ENCODE peak calls at places on chromosomes 3 and 15, in four cellular contexts. P is cardiac fibroblast, Z is body of pancreas, D is fibroblast of the aortic adventitia. V is an unnamed sample.

GRCh38 chr3:41893977-41894376 is 67.9 kb downstream of the ULK4 start:
- DNase-seq in P (peak), Z (peak), D (peak), V (peak)

GRCh38 chr3:168095611-168096209 is at the start of gene GOLIM4:
- DNase-seq in P (peak), Z (peak), D (peak), V (peak)

GRCh38 chr15:64855206-64856000 is 13.7 kb downstream of the PLEKHO2 start:
- DNase-seq in P (no peak), Z (no peak), D (peak), V (peak)

GRCh38 chr3:46987485-46988401 is 8.3 kb downstream of the NBEAL2 start:
- DNase-seq in P (peak), Z (peak), D (no peak), V (no peak)

GRCh38 chr3:11168881-11169805 is 14.8 kb downstream of the HRH1 start:
- DNase-seq in P (peak), Z (no peak), D (no peak), V (no peak)

GRCh38 chr3:159783780-159784747 is 204.6 kb upstream of the IL12A start:
- DNase-seq in P (no peak), Z (no peak), D (no peak), V (no peak)

GRCh38 chr15:67544475-67544874 is 2.0 kb downstream of the MAP2K5 start:
- DNase-seq in P (no peak), Z (no peak), D (no peak), V (no peak)

GRCh38 chr15:77807115-77807514 is 174.4 kb upstream of the LINGO1 start:
- DNase-seq in P (no peak), Z (no peak), D (no peak), V (no peak)

GRCh38 chr15:69679623-69680228 is 227.1 kb downstream of the RPLP1 start:
- DNase-seq in P (no peak), Z (no peak), D (no peak), V (no peak)

GRCh38 chr15:25944386-25944785 is 81.3 kb upstream of the ATP10A start:
- DNase-seq in P (no peak), Z (no peak), D (no peak), V (no peak)

GRCh38 chr15:66581972-66582537 is 16.3 kb upstream of the LCTL start:
- DNase-seq in P (peak), Z (no peak), D (peak), V (no peak)

GRCh38 chr3:184037816-184038215 is 6.3 kb downstream of the HTR3D start:
- DNase-seq in P (no peak), Z (no peak), D (no peak), V (no peak)
- TF ChIP-seq CTCF in P (no peak), Z (no peak), D (peak), V (no peak)

DNA sequence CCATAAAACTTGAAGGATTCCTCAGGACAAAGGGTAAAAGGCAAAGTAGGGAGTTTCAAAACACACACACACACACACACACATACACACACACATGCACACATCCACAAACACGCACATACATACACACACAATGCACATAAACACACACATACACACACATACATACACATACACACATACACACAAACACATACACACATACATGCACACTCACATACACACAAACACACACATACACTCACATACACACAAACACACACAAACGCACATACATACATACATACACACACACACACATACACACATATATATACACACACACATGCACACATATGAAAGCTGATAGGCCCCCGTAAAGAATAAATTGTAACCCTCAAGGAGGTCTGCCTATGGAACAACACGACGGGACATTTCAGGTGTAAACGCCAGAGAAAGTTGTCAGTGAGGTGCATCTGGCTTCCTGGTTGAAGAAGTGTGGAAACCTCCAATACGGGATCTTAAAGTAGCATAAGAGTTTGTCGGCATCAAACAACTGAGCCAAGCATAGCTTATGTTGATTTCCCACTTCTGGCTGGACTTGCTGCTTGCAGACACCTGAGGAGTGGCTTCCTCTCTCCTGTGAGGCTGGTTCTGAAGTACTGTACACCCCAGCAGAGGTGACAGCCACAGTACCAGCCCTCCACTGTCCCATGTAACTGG is 5.8 kb downstream of the RFTN1 start:
- DNase-seq in P (no peak), Z (no peak), D (no peak), V (no peak)
- H3K4me3 ChIP-seq in P (no peak), Z (no peak), D (no peak), V (no peak)

GRCh38 chr15:75361989-75362641 is 6.3 kb downstream of the MAN2C1 start:
- DNase-seq in P (no peak), Z (no peak), D (no peak), V (no peak)

GRCh38 chr15:75360856-75361255 is 7.6 kb downstream of the MAN2C1 start:
- DNase-seq in P (no peak), Z (no peak), D (no peak), V (no peak)

GRCh38 chr15:75361361-75361988 is 6.9 kb downstream of the MAN2C1 start:
- DNase-seq in P (no peak), Z (no peak), D (no peak), V (no peak)

GRCh38 chr15:75363786-75364185 is 4.6 kb downstream of the MAN2C1 start:
- DNase-seq in P (no peak), Z (no peak), D (no peak), V (no peak)

DNA sequence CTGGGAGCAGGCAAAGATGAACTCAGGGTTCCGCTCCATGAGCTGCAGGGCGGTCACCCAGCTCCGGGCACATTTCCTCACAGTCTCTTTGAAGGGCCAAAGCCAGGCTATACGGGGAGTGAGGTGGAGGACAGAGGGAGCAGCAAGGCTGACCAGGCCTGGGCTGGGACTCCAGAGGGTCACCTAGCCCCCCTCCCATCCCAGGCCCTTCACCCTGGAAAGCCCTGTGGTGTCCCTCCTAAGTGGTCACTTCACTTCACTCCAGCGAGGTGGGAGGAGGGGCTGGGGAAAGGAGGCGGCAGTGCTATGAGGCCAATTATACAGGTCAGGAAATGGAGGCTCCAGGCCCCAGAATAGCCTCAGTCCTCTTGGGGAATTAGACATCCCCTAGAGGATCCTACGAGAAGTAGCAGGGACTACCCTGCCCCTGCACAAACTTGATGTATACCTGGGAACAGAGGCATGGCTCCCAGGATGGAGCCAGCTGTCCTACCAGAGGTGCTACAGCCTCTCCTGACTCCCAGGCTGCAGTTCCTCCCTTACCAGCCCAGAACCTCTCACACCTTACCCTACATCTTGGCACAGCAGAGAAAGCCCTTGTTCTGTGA is 5.7 kb downstream of the MAN2C1 start:
- DNase-seq in P (no peak), Z (no peak), D (no peak), V (no peak)
- TF ChIP-seq CTCF in P (no peak), Z (no peak), D (no peak), V (no peak)

DNA sequence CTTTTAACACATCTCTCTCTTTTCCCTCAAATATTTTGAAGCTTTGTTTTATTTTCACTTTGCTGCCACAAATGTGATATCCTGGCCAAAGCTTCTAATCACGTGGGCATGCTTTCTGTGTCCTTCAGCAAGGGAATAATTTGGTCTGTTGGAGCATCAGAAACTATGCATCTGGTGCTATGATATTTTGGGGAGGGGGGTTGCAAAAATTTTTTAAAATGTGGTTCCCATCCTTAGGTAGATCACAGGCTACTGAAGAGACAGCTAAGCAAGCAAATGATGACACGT is 254.3 kb downstream of the GAP43 start:
- DNase-seq in P (peak), Z (no peak), D (peak), V (no peak)
- H3K4me3 ChIP-seq in P (no peak), Z (no peak), D (peak), V (peak)

DNA sequence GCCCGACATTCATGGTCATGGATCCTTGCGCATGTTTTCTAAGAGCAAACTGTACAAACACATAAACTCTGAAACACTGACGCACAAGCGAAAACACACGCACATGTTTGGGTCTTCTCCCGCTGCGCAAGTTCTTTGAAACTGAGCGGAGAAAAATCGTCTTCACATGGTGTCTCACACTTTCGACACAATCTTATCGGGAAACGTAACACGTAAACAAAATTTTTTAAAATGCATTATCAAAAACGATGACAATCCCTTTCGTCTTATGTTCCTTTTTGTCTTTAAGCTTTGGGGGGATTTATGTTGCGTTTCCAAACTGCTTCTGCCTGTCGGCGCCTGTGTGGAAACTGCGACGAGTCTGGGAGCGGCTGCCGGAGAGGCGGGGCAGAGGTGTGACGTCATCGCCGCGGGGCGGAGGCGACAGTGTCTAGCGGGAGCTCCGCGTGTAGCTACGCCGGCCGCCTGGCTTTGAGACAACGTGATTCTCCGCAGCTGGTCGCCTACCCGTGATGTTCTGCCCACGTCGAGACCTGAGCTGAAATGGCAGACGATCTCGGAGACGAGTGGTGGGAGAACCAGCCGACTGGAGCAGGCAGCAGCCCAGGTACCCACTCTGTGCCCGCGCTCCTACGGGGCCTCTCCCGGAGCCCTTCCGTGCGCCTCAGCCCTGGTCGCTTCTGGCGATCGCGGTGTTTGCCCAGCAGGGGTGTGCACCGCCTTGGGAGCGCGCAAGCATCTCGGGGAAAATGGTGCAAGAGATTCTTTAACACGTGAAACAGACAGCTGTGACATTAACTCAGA is at the start of gene CMSS1:
- DNase-seq in P (peak), Z (peak), D (peak), V (peak)
- TF ChIP-seq CTCF in P (peak), Z (no peak), D (peak), V (no peak)

DNA sequence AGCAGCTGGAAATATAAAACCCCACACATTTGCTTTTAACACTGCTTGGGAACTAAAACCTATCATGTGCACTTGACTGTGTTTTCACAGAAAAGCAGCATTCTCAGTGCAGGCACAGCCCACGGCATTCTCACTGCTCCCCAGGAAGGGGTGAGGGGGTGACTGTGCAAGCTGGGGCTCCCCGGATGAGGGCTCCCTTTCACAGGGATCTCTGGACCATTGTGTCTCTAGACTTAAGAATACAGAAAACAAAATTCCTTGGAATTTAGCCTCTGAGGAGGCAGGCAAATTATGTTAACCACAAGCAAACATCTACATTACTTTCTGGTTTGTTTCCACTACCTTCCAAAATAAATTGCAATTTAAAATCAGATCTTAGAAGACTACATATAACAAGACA is 100.3 kb downstream of the FSIP1 start:
- DNase-seq in P (no peak), Z (no peak), D (no peak), V (no peak)
- H3K4me3 ChIP-seq in P (no peak), Z (no peak), D (no peak), V (no peak)

DNA sequence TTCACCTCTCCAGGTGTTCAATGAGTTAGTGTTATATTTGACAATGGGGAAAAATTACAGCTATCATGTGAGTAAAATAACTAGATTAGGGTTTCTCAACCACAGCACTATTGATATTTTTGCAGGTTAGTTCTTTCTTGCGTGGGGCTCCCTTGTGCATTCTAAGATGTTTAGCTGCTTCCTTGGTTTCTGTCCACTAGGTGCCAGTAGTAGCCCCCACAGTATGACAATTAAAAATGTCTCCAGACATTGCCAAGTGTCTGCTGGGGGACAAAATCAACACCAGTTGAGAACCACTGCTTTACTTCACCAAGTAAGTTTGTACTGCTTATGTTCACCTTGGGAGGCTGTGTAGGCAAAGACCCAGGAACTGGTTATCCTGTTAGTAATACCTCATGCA is 618.7 kb downstream of the EDEM1 start:
- DNase-seq in P (no peak), Z (peak), D (no peak), V (no peak)
- TF ChIP-seq CTCF in P (no peak), Z (peak), D (no peak), V (no peak)

GRCh38 chr15:89578146-89578545 is 2.9 kb downstream of the TICRR start:
- DNase-seq in P (no peak), Z (no peak), D (no peak), V (no peak)
- H3K4me3 ChIP-seq in P (no peak), Z (no peak), D (peak), V (peak)

DNA sequence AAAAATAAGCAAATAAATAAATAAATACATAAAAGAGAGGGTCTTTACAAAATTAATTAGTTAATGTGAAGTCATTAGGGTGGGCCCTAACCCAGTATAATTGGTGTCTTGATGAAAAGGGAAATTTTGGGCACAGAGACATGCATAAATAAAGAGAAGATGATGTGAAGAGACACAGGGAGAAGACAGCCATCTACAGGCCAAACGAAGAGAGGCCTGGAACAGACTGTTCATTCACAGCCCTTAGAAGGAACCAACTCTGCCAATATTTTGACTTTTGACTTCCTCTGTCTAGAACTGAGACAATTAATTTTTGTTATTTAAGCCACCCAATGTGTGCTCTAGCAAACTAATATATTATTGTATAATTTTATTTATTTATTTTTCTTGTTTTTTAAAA is 29.6 kb upstream of the SELENOK start:
- DNase-seq in P (peak), Z (no peak), D (peak), V (no peak)
- TF ChIP-seq CTCF in P (peak), Z (no peak), D (peak), V (peak)

V was measured in foreskin fibroblast.